ENCODE peak calls at places on chromosomes 3 and 15, in four cellular contexts. Z is OCI-M1, D is kidney tubule cell, Q is mucosa of descending colon. C is an unnamed sample.

GRCh38 chr3:123660900-123661299 is 76.0 kb upstream of the HACD2 start:
- DNase-seq in Z (no peak), D (peak; percentile 84), Q (peak; percentile 95), C (no peak)

GRCh38 chr15:57377478-57377847 is 1.2 kb downstream of the CGNL1 start:
- DNase-seq in Z (no peak), D (peak; percentile 57), Q (peak; percentile 12), C (no peak)

GRCh38 chr3:27326211-27326948 is 42.8 kb downstream of the NEK10 start:
- DNase-seq in Z (no peak), D (no peak), Q (no peak), C (no peak)

GRCh38 chr3:9715764-9716437 is 12.3 kb downstream of the CPNE9 start:
- DNase-seq in Z (peak; percentile 99), D (peak; percentile 87), Q (peak; percentile 76), C (no peak)

GRCh38 chr15:39592500-39592899 is 11.6 kb downstream of the THBS1 start:
- DNase-seq in Z (no peak), D (peak; percentile 72), Q (no peak), C (no peak)

GRCh38 chr3:13548696-13549512 is at the start of gene FBLN2:
- DNase-seq in Z (no peak), D (no peak), Q (peak; percentile 19), C (no peak)

GRCh38 chr15:63856711-63857458 is 23.1 kb upstream of the HERC1 start:
- DNase-seq in Z (no peak), D (peak; percentile 32), Q (no peak), C (no peak)

GRCh38 chr3:197017003-197017402 is 12.6 kb downstream of the MELTF start:
- DNase-seq in Z (no peak), D (no peak), Q (no peak), C (no peak)

GRCh38 chr3:101635954-101636798 is 40.8 kb downstream of the ZBTB11 start:
- DNase-seq in Z (peak; percentile 90), D (peak; percentile 49), Q (peak; percentile 62), C (peak; percentile 51)

GRCh38 chr3:61702453-61702852 is 141.1 kb downstream of the PTPRG start:
- DNase-seq in Z (no peak), D (peak; percentile 49), Q (no peak), C (no peak)

GRCh38 chr15:70854669-70854976 is 666 bp upstream of the LARP6 start:
- DNase-seq in Z (no peak), D (peak; percentile 56), Q (no peak), C (no peak)

GRCh38 chr3:57943525-57944312 is 64.5 kb upstream of the FLNB start:
- DNase-seq in Z (no peak), D (no peak), Q (no peak), C (no peak)

GRCh38 chr3:175940243-175940642 is 1081.1 kb downstream of the NAALADL2 start:
- DNase-seq in Z (no peak), D (peak; percentile 83), Q (no peak), C (no peak)